ENCODE peak calls at places on chromosomes 4 and X, in eight cellular contexts. R is BE2C, N is HCT116, P is AG10803, C is ascending aorta, I is AG04450, X is GM20000, F is breast epithelium. T is an unnamed sample.
A peak's percentile ranks its signal among the peaks of the same experiment; 100 is the strongest.

GRCh38 chr4:140637836-140638235 is 69.1 kb upstream of the UCP1 start:
- DNase-seq in R (peak; percentile 42), N (peak; percentile 35), X (peak; percentile 74), P (peak; percentile 10), F (no peak), C (no peak), I (no peak), T (peak; percentile 85)

GRCh38 chr4:167854881-167855280 is 237.5 kb upstream of the ANXA10 start:
- DNase-seq in C (no peak), I (no peak), P (no peak), F (no peak), N (no peak), X (no peak), R (no peak), T (no peak)

GRCh38 chr4:84221704-84222103 is 277.4 kb downstream of the NKX6-1 start:
- DNase-seq in I (no peak), R (no peak), P (no peak), C (no peak), F (no peak), X (no peak), N (no peak), T (no peak)

GRCh38 chr4:175999944-176000343 is 65.7 kb upstream of the WDR17 start:
- DNase-seq in F (no peak), N (no peak), I (no peak), C (no peak), P (no peak), R (no peak), X (no peak), T (no peak)

GRCh38 chr4:151743128-151743854 is 17.5 kb downstream of the GATB start:
- DNase-seq in P (no peak), F (no peak), X (peak; percentile 40), R (no peak), C (no peak), I (no peak), N (no peak), T (no peak)

GRCh38 chr4:81165853-81166430 is 49.1 kb downstream of the PRKG2 start:
- DNase-seq in C (no peak), P (peak; percentile 81), N (no peak), X (no peak), F (no peak), R (peak; percentile 9), I (no peak), T (no peak)

GRCh38 chrX:24443943-24444342 is 21.1 kb upstream of the PDK3 start:
- DNase-seq in N (no peak), P (no peak), C (no peak), R (no peak), F (no peak), I (no peak), X (no peak), T (no peak)

GRCh38 chrX:73903941-73904340 is 340.9 kb downstream of the CHIC1 start:
- DNase-seq in I (no peak), N (no peak), F (no peak), C (no peak), X (no peak), R (no peak), P (no peak), T (no peak)

GRCh38 chrX:87702795-87703194 is 185.2 kb downstream of the KLHL4 start:
- DNase-seq in F (no peak), X (no peak), I (no peak), P (no peak), R (no peak), N (no peak), C (no peak), T (no peak)

GRCh38 chrX:68717196-68717595 is 69.7 kb downstream of the STARD8 start:
- DNase-seq in C (no peak), I (no peak), X (no peak), F (no peak), P (no peak), N (no peak), R (no peak), T (no peak)

GRCh38 chr4:138445098-138445497 is 202.9 kb upstream of the SLC7A11 start:
- DNase-seq in C (no peak), F (no peak), X (no peak), P (peak; percentile 74), N (no peak), I (no peak), R (no peak), T (no peak)

GRCh38 chr4:139617702-139618490 is 47.7 kb upstream of the MGST2 start:
- DNase-seq in F (no peak), C (no peak), X (no peak), R (no peak), P (no peak), N (peak; percentile 37), I (no peak), T (peak; percentile 41)

GRCh38 chr4:147924604-147925412 is 192.9 kb downstream of the ARHGAP10 start:
- DNase-seq in R (peak; percentile 53), N (no peak), I (no peak), C (no peak), F (no peak), P (peak; percentile 35), X (no peak), T (no peak)
- TF ChIP-seq CTCF in R (peak; percentile 75), N (peak; percentile 46), I (peak; percentile 61), C (no peak), F (no peak), P (peak; percentile 57), X (peak; percentile 32), T (peak; percentile 47)

DNA sequence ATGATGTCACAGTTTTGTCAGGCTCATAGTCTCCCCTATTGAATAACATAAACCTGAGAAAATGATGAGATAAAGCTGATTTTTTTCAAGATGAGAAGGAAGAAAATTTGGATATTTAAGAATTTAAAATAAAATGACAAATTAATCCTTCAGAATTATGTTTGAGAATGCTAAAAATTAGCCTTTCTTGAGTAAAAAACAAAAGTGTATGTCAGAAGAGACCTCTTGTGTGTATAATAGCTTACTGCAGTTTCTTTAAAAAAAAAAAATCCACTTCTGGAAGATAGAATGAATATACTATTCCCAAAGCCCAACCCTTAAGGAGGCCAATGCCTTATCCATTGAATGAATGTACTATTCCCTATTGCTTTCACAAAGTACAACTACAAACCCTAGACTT is 281.7 kb downstream of the RAPGEF2 start:
- DNase-seq in F (no peak), C (no peak), R (no peak), I (no peak), X (no peak), P (peak; percentile 6), N (no peak), T (no peak)
- TF ChIP-seq CTCF in F (no peak), C (no peak), R (no peak), I (peak; percentile 41), X (no peak), P (peak; percentile 40), N (no peak), T (no peak)

GRCh38 chr4:61202100-61202637 is 2.0 kb downstream of the ADGRL3 start:
- DNase-seq in X (peak; percentile 18), F (no peak), C (no peak), N (no peak), R (peak; percentile 9), I (no peak), P (no peak), T (no peak)
- TF ChIP-seq CTCF in X (no peak), F (no peak), C (no peak), N (no peak), R (no peak), I (no peak), P (no peak), T (no peak)

GRCh38 chrX:139967300-139967699 is 2.0 kb upstream of the CXorf66 start:
- DNase-seq in C (no peak), X (peak; percentile 13), R (peak; percentile 7), N (no peak), P (no peak), I (no peak), F (no peak), T (peak; percentile 15)
- TF ChIP-seq CTCF in C (no peak), X (no peak), R (peak; percentile 41), N (peak; percentile 40), P (peak; percentile 39), I (peak; percentile 29), F (no peak), T (peak; percentile 62)

GRCh38 chr4:145148980-145149379 is 31.4 kb downstream of the OTUD4 start:
- DNase-seq in R (no peak), N (no peak), X (no peak), P (no peak), C (no peak), I (no peak), F (no peak), T (no peak)
- TF ChIP-seq CTCF in R (no peak), N (no peak), X (no peak), P (no peak), C (no peak), I (no peak), F (no peak), T (no peak)

DNA sequence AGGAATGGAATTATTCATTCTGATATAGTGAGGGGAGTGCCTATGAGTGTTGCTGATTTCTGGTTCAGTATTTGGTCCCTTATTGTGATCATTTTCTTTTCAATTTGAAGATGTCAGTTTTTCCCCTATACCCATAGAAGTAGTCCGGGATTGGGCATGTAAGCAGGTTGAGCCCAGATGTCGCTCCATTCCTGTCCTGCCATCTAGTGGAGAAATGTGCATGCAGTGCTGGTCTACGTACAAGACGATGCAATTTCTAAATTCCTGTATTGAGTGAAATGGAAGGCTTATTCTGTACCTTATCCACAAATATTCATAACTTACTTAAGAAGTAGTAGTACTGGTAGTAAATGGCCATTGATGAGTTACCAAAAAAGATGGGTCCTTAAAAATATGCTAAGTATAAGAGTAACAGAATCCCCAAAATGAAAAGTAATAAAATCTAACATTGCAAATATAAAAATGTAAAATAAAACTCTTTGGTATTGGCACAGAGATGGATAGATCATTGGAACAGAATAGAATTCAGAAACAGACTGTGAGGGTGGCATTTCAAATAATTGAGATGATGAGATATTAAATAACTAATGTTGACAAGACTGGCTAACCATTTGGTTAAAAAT is 60.9 kb downstream of the UGT8 start:
- DNase-seq in F (peak; percentile 52), N (peak; percentile 73), C (no peak), R (peak; percentile 63), X (peak; percentile 63), I (peak; percentile 16), P (peak; percentile 68), T (peak; percentile 80)
- TF ChIP-seq CTCF in F (peak; percentile 52), N (peak; percentile 91), C (no peak), R (peak; percentile 94), X (peak; percentile 76), I (peak; percentile 89), P (peak; percentile 91), T (peak; percentile 100)

GRCh38 chr4:103802766-103803165 is 83.0 kb upstream of the TACR3 start:
- DNase-seq in I (no peak), P (no peak), X (no peak), N (no peak), C (no peak), R (no peak), F (no peak), T (no peak)
- TF ChIP-seq CTCF in I (no peak), P (no peak), X (peak; percentile 3), N (peak; percentile 20), C (no peak), R (peak; percentile 21), F (no peak), T (peak; percentile 29)

GRCh38 chrX:63761639-63762038 is 23.4 kb downstream of the ARHGEF9 start:
- DNase-seq in P (no peak), N (no peak), F (no peak), R (no peak), C (no peak), I (no peak), X (no peak), T (peak; percentile 21)
- TF ChIP-seq CTCF in P (no peak), N (no peak), F (no peak), R (no peak), C (no peak), I (no peak), X (no peak), T (peak; percentile 33)

GRCh38 chr4:113893546-113893945 is 85.9 kb downstream of the ARSJ start:
- DNase-seq in X (no peak), C (no peak), F (no peak), I (no peak), N (no peak), P (peak; percentile 26), R (no peak), T (peak; percentile 12)
- TF ChIP-seq CTCF in X (no peak), C (no peak), F (no peak), I (peak; percentile 27), N (peak; percentile 51), P (peak; percentile 43), R (peak; percentile 43), T (peak; percentile 75)